ENCODE peak calls at places on chromosomes 4 and X, in ten cellular contexts. L is suprapubic skin, T is HCT116, A is upper lobe of left lung, Z is transverse colon, Y is adrenal gland, H is uterus, X is stomach, F is K562, B is heart left ventricle. W is an unnamed sample.

GRCh38 chr4:24070117-24070516 is 180.3 kb upstream of the PPARGC1A start:
- DNase-seq in A (no peak), Z (no peak), H (no peak), X (no peak), B (no peak), Y (no peak), F (no peak), T (no peak), L (no peak), W (no peak)

GRCh38 chr4:90113881-90114457 is 13.2 kb upstream of the CCSER1 start:
- DNase-seq in B (no peak), A (no peak), X (no peak), L (no peak), Y (no peak), T (no peak), F (no peak), H (no peak), Z (no peak), W (no peak)

GRCh38 chr4:73780834-73781233 is 40.5 kb downstream of the CXCL8 start:
- DNase-seq in X (no peak), B (no peak), L (no peak), Y (no peak), T (no peak), H (no peak), F (no peak), A (no peak), Z (no peak), W (no peak)

GRCh38 chrX:49041683-49042529 is 1.3 kb downstream of the TFE3 start:
- DNase-seq in X (no peak), H (no peak), F (no peak), B (no peak), L (no peak), T (no peak), Y (peak; percentile 35), A (peak; percentile 33), Z (no peak), W (no peak)

GRCh38 chrX:97524997-97525396 is 641.3 kb downstream of the RPA4 start:
- DNase-seq in B (no peak), A (no peak), Z (no peak), T (no peak), L (no peak), X (no peak), H (no peak), Y (no peak), F (no peak), W (no peak)

GRCh38 chr4:86156526-86156925 is 203.3 kb downstream of the MAPK10 start:
- DNase-seq in Z (no peak), H (no peak), Y (no peak), T (no peak), A (no peak), X (no peak), F (no peak), B (no peak), L (no peak), W (no peak)

GRCh38 chr4:54017308-54017707 is 47.1 kb downstream of the CHIC2 start:
- DNase-seq in Y (no peak), X (no peak), Z (no peak), F (no peak), L (no peak), A (no peak), T (no peak), B (no peak), H (no peak), W (no peak)

GRCh38 chr4:8435656-8436121 is 4.8 kb downstream of the ACOX3 start:
- DNase-seq in L (no peak), Z (peak; percentile 22), Y (no peak), H (no peak), X (peak; percentile 36), B (no peak), T (no peak), F (peak; percentile 48), A (peak; percentile 57), W (no peak)

GRCh38 chr4:22478426-22478825 is 37.4 kb downstream of the ADGRA3 start:
- DNase-seq in Z (no peak), L (no peak), H (no peak), T (no peak), X (no peak), B (no peak), Y (no peak), F (no peak), A (no peak), W (no peak)

GRCh38 chr4:184374006-184374405 is 100.3 kb downstream of the IRF2 start:
- DNase-seq in B (no peak), Y (no peak), F (no peak), A (no peak), H (no peak), Z (no peak), T (no peak), X (no peak), L (no peak), W (no peak)

GRCh38 chrX:22041931-22042530 is 9.9 kb downstream of the PHEX start:
- DNase-seq in Y (no peak), Z (no peak), B (no peak), H (no peak), T (no peak), L (no peak), A (no peak), F (no peak), X (no peak), W (no peak)

GRCh38 chr4:67897686-67898085 is 13.9 kb upstream of the TMPRSS11D start:
- DNase-seq in Y (no peak), B (no peak), Z (no peak), F (no peak), T (no peak), L (no peak), X (no peak), A (no peak), H (no peak), W (no peak)

DNA sequence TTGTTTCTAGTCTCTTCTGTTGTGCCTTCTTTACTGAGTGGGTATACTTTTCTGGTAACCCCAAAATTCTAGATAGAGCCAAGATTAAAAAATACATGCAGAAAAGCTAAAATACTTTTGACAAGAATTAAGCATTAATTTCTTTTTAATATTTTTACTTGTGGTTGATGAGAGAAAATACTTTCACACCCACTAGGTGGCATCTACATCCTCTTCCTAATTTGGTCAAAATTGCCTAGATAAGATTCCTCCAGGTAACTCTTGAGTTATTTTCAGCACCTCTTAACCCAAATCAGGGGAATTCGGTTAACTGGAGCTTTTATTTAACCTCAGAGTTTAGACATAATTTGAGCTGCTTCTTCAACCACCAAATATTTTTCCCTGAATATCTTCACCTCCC is 28.4 kb upstream of the COX7B2 start:
- DNase-seq in A (no peak), H (no peak), X (no peak), F (no peak), T (no peak), Z (no peak), B (no peak), L (no peak), Y (no peak), W (no peak)
- TF ChIP-seq CTCF in A (no peak), H (no peak), X (no peak), F (no peak), T (peak; percentile 10), Z (no peak), B (peak; percentile 9), L (no peak), Y (no peak), W (no peak)

DNA sequence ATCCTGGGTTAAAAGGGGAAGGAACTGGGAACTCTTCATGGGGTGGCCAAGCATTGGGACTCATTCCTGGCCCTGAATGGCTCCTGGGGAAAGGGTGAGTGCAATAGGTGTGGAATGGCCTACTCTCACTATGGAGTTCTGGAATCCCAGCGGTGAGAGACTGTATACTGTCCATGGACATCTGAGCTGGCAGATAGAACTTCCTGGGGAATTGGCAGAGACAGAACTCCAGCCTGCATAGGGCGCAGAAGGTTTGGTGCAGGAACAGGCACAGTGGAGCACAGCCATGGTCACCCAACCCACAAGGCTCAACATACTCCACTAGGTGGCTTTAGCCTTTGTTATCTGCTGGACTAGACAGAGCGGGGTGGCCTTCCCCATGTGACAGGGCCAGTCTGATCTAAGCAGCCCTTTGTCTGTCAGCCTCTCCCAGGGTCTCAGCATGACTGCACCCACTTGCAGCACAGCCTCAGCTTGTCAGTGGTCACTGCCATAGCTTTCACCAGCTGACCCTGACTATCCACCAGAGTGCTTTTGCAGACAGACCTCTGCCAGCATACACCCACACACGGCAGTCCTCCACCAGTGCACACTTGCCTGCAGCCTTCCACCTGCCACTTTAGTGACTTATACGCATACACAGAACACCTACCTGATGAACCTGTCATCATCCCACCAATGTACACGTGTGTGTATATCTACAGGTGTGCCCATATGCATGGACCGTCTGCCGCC is 48.4 kb downstream of the TECRL start:
- DNase-seq in F (no peak), X (no peak), Z (no peak), Y (no peak), A (no peak), H (no peak), B (no peak), L (no peak), T (no peak), W (no peak)
- H3K4me3 ChIP-seq in F (no peak overlapping the region), X (no peak overlapping the region), Z (no peak overlapping the region), Y (no peak overlapping the region), A (no peak overlapping the region), H (no peak overlapping the region), B (no peak overlapping the region), L (no peak overlapping the region), T (no peak overlapping the region), W (no peak overlapping the region)

GRCh38 chr4:70704333-70705145 is 16.2 kb downstream of the UTP3 start:
- DNase-seq in H (peak; percentile 82), A (peak; percentile 91), B (peak; percentile 91), Z (peak; percentile 88), F (peak; percentile 88), L (peak; percentile 87), X (peak; percentile 82), Y (peak; percentile 85), T (peak; percentile 42), W (peak; percentile 95)
- TF ChIP-seq POLR2A in H (no peak), A (peak; percentile 40), B (no peak), Z (peak; percentile 13), F (peak; percentile 75), L (no peak), X (no peak), Y (peak; percentile 28), T (no peak), W (no peak)

DNA sequence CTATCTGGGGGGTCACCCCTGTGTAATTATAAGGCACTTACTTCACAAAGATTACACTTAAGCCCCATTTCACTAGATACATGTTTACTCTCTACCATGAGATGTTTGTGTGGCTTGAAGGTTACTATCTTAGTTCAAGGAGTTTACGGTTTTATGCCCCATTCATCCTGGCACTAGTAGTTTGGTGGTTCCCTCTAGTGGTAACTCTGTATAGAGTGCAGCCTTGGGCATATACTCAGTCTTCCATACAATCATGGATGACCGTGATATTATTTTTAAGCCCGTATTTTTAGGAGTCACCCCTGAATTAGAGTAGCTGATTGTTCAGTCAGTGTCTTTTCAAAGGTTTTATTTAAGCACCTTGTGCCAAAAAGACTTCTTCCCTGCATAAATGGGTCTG is 109.9 kb upstream of the FAM47C start:
- DNase-seq in T (no peak), L (no peak), X (no peak), Z (no peak), A (no peak), B (no peak), H (no peak), Y (no peak), F (no peak), W (no peak)
- TF ChIP-seq CTCF in T (peak; percentile 44), L (no peak), X (no peak), Z (no peak), A (no peak), B (peak; percentile 23), H (no peak), Y (no peak), F (no peak), W (no peak)

GRCh38 chr4:183098080-183098722 is 856 bp upstream of the WWC2 start:
- DNase-seq in Y (peak; percentile 71), A (peak; percentile 54), X (peak; percentile 56), B (peak; percentile 75), L (peak; percentile 81), T (no peak), F (peak; percentile 69), H (peak; percentile 57), Z (peak; percentile 43), W (peak; percentile 20)
- H3K4me3 ChIP-seq in Y (peak overlapping the region; percentile 43), A (peak overlapping the region; percentile 90), X (peak overlapping the region; percentile 73), B (peak overlapping the region; percentile 83), L (peak overlapping the region; percentile 95), T (peak overlapping the region; percentile 79), F (peak overlapping the region; percentile 85), H (peak overlapping the region; percentile 59), Z (peak overlapping the region; percentile 76), W (peak overlapping the region; percentile 88)

W was measured in lower leg skin.